ENCODE peak calls at places on chromosomes 3 and 15, in nine cellular contexts. J is HFF-Myc, U is epithelial cell of esophagus, Z is AG09319, I is kidney epithelial cell, A is fibroblast of pulmonary artery, B is Calu3, R is cardiac muscle cell, E is right lobe of liver. Y is an unnamed sample.

GRCh38 chr15:40582726-40583246 is 11.3 kb upstream of the KNL1 start:
- DNase-seq in J (no peak), U (peak; percentile 17), Z (no peak), I (no peak), A (no peak), B (peak; percentile 57), R (no peak), E (no peak), Y (no peak)

GRCh38 chr15:64776402-64776786 is 1.0 kb upstream of the RBPMS2 start:
- DNase-seq in J (no peak), U (no peak), Z (no peak), I (no peak), A (no peak), B (no peak), R (peak; percentile 37), E (no peak), Y (no peak)

GRCh38 chr3:37545479-37545878 is 316.2 kb upstream of the CTDSPL start:
- DNase-seq in J (no peak), U (no peak), Z (no peak), I (no peak), A (no peak), B (no peak), R (peak; percentile 23), E (no peak), Y (no peak)

GRCh38 chr3:172461530-172462138 is 13.4 kb upstream of the GHSR start:
- DNase-seq in J (peak; percentile 17), U (peak; percentile 47), Z (no peak), I (no peak), A (peak; percentile 50), B (no peak), R (peak; percentile 37), E (no peak), Y (peak; percentile 9)

GRCh38 chr3:175208316-175208715 is 349.2 kb downstream of the NAALADL2 start:
- DNase-seq in J (peak; percentile 33), U (peak; percentile 16), Z (no peak), I (no peak), A (peak; percentile 50), B (no peak), R (no peak), E (no peak), Y (peak; percentile 23)

GRCh38 chr15:70473623-70474366 is 289.6 kb downstream of the UACA start:
- DNase-seq in J (no peak), U (no peak), Z (no peak), I (no peak), A (peak; percentile 55), B (no peak), R (no peak), E (no peak), Y (no peak)

GRCh38 chr3:2456788-2457187 is 358.1 kb downstream of the CNTN4 start:
- DNase-seq in J (no peak), U (no peak), Z (no peak), I (no peak), A (no peak), B (no peak), R (no peak), E (no peak), Y (no peak)

GRCh38 chr3:126714296-126714900 is 10.4 kb downstream of the CHCHD6 start:
- DNase-seq in J (no peak), U (no peak), Z (no peak), I (no peak), A (no peak), B (no peak), R (no peak), E (no peak), Y (no peak)

GRCh38 chr3:81770710-81771109 is 9.3 kb upstream of the GBE1 start:
- DNase-seq in J (no peak), U (no peak), Z (no peak), I (no peak), A (no peak), B (no peak), R (no peak), E (no peak), Y (no peak)

GRCh38 chr15:57421540-57421939 is 45.2 kb downstream of the CGNL1 start:
- DNase-seq in J (no peak), U (no peak), Z (no peak), I (no peak), A (no peak), B (no peak), R (peak; percentile 53), E (no peak), Y (no peak)

GRCh38 chr3:178072391-178072790 is 463.8 kb upstream of the KCNMB2 start:
- DNase-seq in J (no peak), U (no peak), Z (no peak), I (no peak), A (no peak), B (no peak), R (no peak), E (no peak), Y (no peak)

GRCh38 chr3:104943931-104944330 is 422.8 kb upstream of the ALCAM start:
- DNase-seq in J (no peak), U (peak; percentile 22), Z (no peak), I (no peak), A (no peak), B (no peak), R (no peak), E (no peak), Y (no peak)

GRCh38 chr3:104941785-104942184 is 424.9 kb upstream of the ALCAM start:
- DNase-seq in J (no peak), U (no peak), Z (no peak), I (no peak), A (no peak), B (no peak), R (no peak), E (no peak), Y (no peak)

GRCh38 chr3:104933981-104934380 is 432.7 kb upstream of the ALCAM start:
- DNase-seq in J (no peak), U (no peak), Z (no peak), I (no peak), A (no peak), B (no peak), R (no peak), E (no peak), Y (no peak)

DNA sequence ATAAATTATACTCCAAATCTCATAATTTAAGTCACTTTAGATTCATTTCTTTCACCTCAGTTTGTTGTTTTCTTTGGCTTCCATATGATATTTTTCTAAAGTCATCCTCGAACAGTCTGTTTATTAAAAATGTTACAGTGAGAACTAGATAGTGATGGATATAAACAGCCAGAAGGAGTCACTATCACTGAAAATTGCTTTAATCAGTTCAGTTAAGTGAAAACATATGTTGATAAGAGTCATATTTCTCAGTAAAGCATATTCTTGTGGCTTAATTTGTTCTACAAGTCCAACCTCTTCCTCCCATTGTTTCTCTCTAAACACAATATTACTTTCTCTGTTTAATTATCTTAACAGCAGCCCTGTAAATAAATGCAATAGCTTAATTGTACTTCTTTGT is 427.5 kb upstream of the ALCAM start:
- DNase-seq in J (no peak), U (no peak), Z (no peak), I (no peak), A (peak; percentile 33), B (no peak), R (no peak), E (no peak), Y (peak; percentile 29)
- TF ChIP-seq CTCF in J (no peak), U (no peak), Z (peak; percentile 13), I (no peak), A (no peak), B (no peak), R (peak; percentile 18), E (no peak), Y (peak; percentile 61)

DNA sequence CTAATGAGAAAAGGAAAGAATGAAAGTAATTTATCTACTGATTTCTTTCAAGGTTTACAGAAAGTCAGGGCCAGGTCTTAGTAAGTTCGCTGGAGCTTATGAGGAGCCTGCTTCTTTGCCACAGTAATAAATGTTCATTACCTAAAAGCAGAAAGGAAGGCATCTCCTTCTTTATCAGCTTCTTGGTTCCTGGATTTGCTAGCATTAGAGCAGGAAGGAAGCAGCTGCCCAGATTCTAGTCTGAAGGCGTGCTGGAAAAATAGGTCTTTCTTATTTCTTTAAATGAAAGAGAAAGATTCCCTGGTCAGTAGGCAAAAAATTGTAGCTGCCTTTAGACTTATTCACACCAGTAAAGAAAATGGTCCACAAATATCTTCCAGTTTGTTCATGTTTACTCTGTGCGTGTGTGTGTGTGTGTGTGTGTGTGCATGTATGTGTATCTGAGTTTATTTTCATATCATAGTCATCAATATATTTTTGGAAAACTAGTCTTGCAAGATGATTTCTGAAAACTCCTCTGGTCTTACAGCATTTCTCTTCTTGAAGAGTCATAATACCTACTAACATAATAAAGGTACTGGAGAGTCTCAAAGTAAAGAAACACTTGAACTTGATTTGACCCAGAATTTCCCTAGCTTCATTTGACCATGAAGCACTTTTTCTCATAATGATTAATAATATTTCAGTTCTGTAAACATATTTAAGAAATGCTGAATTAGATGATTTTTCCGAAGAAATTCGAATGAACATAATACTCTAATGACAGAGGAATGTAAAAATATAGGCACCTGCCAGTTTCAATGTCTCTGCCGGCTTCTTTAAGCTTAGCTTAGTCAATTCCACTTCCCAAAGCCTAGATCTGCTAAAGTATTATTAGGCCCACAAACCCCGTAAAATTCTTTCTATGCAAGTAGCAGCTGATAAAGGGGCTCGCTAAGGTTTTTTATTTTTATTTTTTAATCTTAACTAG is 255.2 kb upstream of the ZPLD1 start:
- DNase-seq in J (no peak), U (peak; percentile 68), Z (no peak), I (no peak), A (peak; percentile 37), B (no peak), R (no peak), E (no peak), Y (peak; percentile 52)
- TF ChIP-seq CTCF in J (no peak), U (no peak), Z (no peak), I (no peak), A (no peak), B (no peak), R (no peak), E (no peak), Y (no peak)

DNA sequence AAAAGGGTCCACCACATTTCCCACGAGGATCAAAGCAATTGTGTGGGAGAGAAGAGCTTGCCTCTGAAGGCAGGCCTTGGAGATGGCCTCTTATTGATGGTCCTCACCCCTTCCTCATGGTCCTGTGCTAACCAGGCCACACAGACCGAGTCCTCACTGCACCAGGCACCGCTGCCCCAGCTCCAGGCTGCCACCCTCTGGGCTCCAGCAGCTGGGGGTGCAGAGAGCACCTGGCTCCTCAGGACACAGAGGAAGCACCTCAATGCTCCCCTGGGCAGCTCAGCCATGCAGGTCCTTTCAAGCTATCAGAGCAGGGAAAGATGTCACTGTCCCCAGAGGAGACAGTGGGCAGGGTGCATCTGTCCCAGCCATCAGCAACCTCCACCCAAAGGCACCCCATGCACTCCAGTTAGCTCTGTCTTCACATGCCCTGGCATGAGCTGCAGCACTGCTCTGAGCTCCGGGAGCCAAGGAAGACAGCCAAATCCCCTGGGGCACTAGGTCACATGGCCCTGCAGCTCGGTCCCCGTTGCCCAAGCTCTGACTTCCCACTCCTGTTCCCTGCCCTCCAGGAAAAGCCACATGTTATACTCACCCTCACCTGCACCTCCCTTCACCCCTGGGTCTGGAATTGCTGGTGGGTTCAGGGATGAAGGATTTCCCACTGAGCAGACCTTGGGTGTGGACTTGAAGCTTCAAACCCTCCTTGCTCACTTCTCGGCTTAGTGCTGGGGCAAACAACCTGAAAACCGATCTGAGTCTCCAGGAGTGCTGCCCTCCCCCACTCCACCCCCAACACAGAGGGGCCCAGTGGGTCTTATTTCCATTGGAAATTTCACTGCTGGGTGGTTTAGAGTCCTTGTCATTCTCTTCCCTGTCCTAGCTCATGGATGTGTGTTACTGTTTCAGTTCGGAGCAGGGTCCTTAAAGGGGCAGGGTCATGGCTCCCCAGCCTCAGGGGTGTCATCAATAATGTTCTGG is 32.6 kb downstream of the ALS2CL start:
- DNase-seq in J (no peak), U (peak; percentile 87), Z (no peak), I (no peak), A (no peak), B (no peak), R (no peak), E (peak; percentile 85), Y (peak; percentile 10)
- TF ChIP-seq CTCF in J (no peak), U (no peak), Z (no peak), I (no peak), A (no peak), B (no peak), R (no peak), E (peak; percentile 31), Y (no peak)

GRCh38 chr15:66682865-66683264 is 19.2 kb upstream of the SMAD6 start:
- DNase-seq in J (no peak), U (peak; percentile 58), Z (no peak), I (no peak), A (no peak), B (no peak), R (no peak), E (no peak), Y (peak; percentile 18)
- TF ChIP-seq CTCF in J (no peak), U (no peak), Z (no peak), I (no peak), A (no peak), B (no peak), R (no peak), E (no peak), Y (no peak)